ENCODE peak calls at places on chromosomes 5 and 9, in four cellular contexts. G, C, L and U are unnamed samples.

GRCh38 chr5:60722416-60722815 is 22.4 kb upstream of the DEPDC1B start:
- DNase-seq in L (no peak), C (no peak), G (no peak), U (no peak)

GRCh38 chr9:121246821-121247511 is 21.0 kb upstream of the GSN start:
- DNase-seq in C (peak; percentile 36), G (no peak), L (no peak), U (no peak)

GRCh38 chr5:1633605-1634336 is 110.0 kb upstream of the LPCAT1 start:
- DNase-seq in G (peak; percentile 82), C (peak; percentile 85), L (peak; percentile 54), U (peak; percentile 60)

GRCh38 chr5:21236896-21237830 is 1249.2 kb upstream of the CDH18 start:
- DNase-seq in C (no peak), L (no peak), G (no peak), U (no peak)

GRCh38 chr5:132813599-132814440 is 718 bp downstream of the SOWAHA start:
- DNase-seq in L (no peak), C (no peak), G (no peak), U (no peak)

GRCh38 chr9:134182554-134183219 is 18.3 kb upstream of the RNU6ATAC start:
- DNase-seq in G (peak; percentile 16), L (peak; percentile 9), C (no peak), U (no peak)

GRCh38 chr9:92659601-92660000 is 10.3 kb downstream of the IPPK start:
- DNase-seq in L (no peak), G (no peak), C (no peak), U (no peak)

GRCh38 chr9:137428841-137429545 is 5.8 kb downstream of the NOXA1 start:
- DNase-seq in C (no peak), L (no peak), G (no peak), U (no peak)

GRCh38 chr5:151051066-151051930 is 29.5 kb downstream of the TNIP1 start:
- DNase-seq in C (peak; percentile 82), L (peak; percentile 71), G (peak; percentile 90), U (peak; percentile 77)

GRCh38 chr9:86795861-86796497 is 151.3 kb downstream of the GAS1 start:
- DNase-seq in G (peak; percentile 75), L (peak; percentile 47), C (peak; percentile 38), U (peak; percentile 50)

GRCh38 chr9:112925058-112925641 is 34.5 kb upstream of the SLC46A2 start:
- DNase-seq in C (no peak), L (no peak), G (no peak), U (no peak)

GRCh38 chr5:138177936-138178515 is 404 bp downstream of the BRD8 start:
- DNase-seq in G (no peak), C (no peak), L (no peak), U (no peak)

GRCh38 chr9:135249191-135249590 is 161.7 kb downstream of the OLFM1 start:
- DNase-seq in L (no peak), G (no peak), C (no peak), U (no peak)

GRCh38 chr5:9121597-9121996 is 424.3 kb downstream of the SEMA5A start:
- DNase-seq in G (no peak), C (no peak), L (no peak), U (no peak)

GRCh38 chr5:29614202-29614601 is 1579.3 kb upstream of the CDH6 start:
- DNase-seq in G (no peak), C (no peak), L (no peak), U (no peak)

GRCh38 chr5:99104538-99105132 is 175.8 kb upstream of the CHD1 start:
- DNase-seq in L (no peak), C (no peak), G (no peak), U (no peak)

DNA sequence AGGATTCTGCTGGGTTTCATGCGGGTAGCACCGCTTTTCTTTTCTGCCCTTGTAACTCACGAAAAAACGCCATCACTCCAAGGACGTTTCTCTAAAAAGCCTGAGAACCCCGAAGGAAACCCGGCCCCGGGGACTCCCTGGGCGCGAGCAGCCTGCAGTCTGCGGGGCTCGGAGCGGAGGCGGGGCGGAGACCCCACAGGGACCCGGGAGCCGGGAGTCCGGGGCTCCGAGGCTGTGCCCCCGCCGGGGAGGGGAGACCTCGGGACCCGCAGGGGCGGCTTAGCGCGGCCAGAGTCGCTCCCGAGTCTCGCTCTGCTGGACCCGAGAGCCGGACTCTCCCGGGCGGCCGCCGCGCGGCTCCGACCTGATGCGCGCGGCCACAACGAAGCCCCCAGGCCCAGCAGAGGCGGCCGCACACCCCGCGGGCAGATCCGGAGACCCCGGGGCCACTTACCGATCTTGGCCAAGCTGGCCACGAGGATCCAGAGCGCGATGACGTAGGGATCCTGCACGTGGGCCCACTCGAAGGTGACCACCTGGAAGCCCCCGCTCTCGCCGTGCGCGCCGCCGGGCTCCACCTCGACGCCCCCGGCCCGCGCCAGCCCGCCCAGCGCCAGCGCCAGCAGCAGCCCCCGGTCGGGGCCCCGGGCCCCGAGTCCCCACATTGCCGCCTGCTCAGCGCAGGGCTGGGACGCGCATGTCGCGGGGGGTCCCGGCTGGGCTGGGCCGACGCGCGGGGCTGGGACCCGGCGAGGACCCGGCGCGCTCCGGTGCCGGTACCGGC is 399 bp downstream of the SLC9A3 start:
- DNase-seq in G (no peak), L (no peak), C (no peak), U (no peak)
- H3K4me3 ChIP-seq in G (no peak overlapping the region), L (peak overlapping the region; percentile 43), C (peak overlapping the region; percentile 24), U (peak overlapping the region; percentile 4)

GRCh38 chr9:12614488-12614887 is 78.7 kb upstream of the TYRP1 start:
- DNase-seq in G (no peak), L (no peak), C (no peak), U (no peak)
- H3K27ac ChIP-seq in G (no peak overlapping the region), L (no peak overlapping the region), C (no peak overlapping the region), U (no peak overlapping the region)

GRCh38 chr9:37903831-37904646 is at the start of gene SLC25A51:
- DNase-seq in C (peak; percentile 94), L (peak; percentile 90), G (peak; percentile 95), U (peak; percentile 92)
- TF ChIP-seq POLR2A in C (no peak), L (peak; percentile 55), G (peak; percentile 61), U (no peak)

DNA sequence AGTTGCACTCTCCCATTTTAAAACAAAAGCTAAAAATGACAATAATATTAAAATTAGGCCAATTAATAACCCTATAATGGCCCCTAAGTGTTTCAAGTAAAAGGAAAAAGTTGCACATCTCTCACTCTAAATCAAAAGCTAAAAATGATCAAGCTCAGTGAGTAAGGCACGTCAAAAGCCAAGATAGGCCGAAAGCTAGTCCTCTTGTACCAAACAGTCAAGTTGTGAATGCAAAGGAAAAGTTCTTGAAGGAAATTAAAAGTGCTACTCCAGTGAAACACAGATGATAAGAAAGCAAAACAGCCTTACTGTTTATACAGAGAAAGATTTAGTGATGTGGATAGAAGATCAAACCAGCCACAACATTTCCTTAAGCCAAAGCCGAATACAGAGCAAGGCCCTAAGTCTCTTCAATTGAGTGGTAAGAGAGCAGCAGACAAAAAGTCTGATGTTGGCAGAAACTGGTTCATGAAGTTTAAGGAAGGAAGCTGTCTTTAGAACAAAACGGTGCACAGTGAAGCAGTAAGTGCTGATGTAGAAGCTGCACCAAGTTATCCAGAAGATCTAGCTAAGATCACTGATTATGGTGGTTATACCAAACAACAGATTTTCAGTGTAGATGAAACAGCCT is 144.1 kb upstream of the ACOT12 start:
- DNase-seq in G (no peak), C (no peak), L (no peak), U (no peak)
- H3K4me3 ChIP-seq in G (no peak overlapping the region), C (no peak overlapping the region), L (no peak overlapping the region), U (no peak overlapping the region)

GRCh38 chr5:59051938-59052337 is 469.1 kb downstream of the RAB3C start:
- DNase-seq in G (no peak), L (no peak), C (no peak), U (no peak)
- H3K27ac ChIP-seq in G (no peak overlapping the region), L (no peak overlapping the region), C (no peak overlapping the region), U (no peak overlapping the region)